ENCODE peak calls at places on chromosomes 6 and 20, in eight cellular contexts. One of them, this sample, is unnamed.

GRCh38 chr6:15362274-15363160 is 116.6 kb downstream of the JARID2 start:
- DNase-seq in stomach: no peak
- DNase-seq in spleen: no peak
- DNase-seq in HCT116: no peak
- DNase-seq in GM12878: no peak
- DNase-seq in K562: no peak
- DNase-seq in endothelial cell of umbilical vein: no peak
- DNase-seq in transverse colon: no peak
- DNase-seq in this sample: no peak

GRCh38 chr6:40276176-40276575 is 311.0 kb downstream of the LRFN2 start:
- DNase-seq in stomach: peak
- DNase-seq in spleen: no peak
- DNase-seq in HCT116: no peak
- DNase-seq in GM12878: no peak
- DNase-seq in K562: no peak
- DNase-seq in endothelial cell of umbilical vein: no peak
- DNase-seq in transverse colon: no peak
- DNase-seq in this sample: no peak

GRCh38 chr6:157808405-157808950 is 14.6 kb upstream of the SNX9 start:
- DNase-seq in stomach: no peak
- DNase-seq in spleen: no peak
- DNase-seq in HCT116: no peak
- DNase-seq in GM12878: no peak
- DNase-seq in K562: no peak
- DNase-seq in endothelial cell of umbilical vein: no peak
- DNase-seq in transverse colon: no peak
- DNase-seq in this sample: no peak

GRCh38 chr6:104010897-104011296 is 848.8 kb downstream of the HACE1 start:
- DNase-seq in stomach: no peak
- DNase-seq in spleen: no peak
- DNase-seq in HCT116: no peak
- DNase-seq in GM12878: no peak
- DNase-seq in K562: no peak
- DNase-seq in endothelial cell of umbilical vein: no peak
- DNase-seq in transverse colon: no peak
- DNase-seq in this sample: no peak

GRCh38 chr20:51953731-51954340 is 151.5 kb upstream of the SALL4 start:
- DNase-seq in stomach: no peak
- DNase-seq in spleen: no peak
- DNase-seq in HCT116: no peak
- DNase-seq in GM12878: no peak
- DNase-seq in K562: no peak
- DNase-seq in endothelial cell of umbilical vein: no peak
- DNase-seq in transverse colon: no peak
- DNase-seq in this sample: no peak

GRCh38 chr6:79468116-79468515 is 69.1 kb downstream of the LCA5 start:
- DNase-seq in stomach: no peak
- DNase-seq in spleen: no peak
- DNase-seq in HCT116: no peak
- DNase-seq in GM12878: no peak
- DNase-seq in K562: no peak
- DNase-seq in endothelial cell of umbilical vein: no peak
- DNase-seq in transverse colon: no peak
- DNase-seq in this sample: no peak

GRCh38 chr6:2931055-2931454 is 27.9 kb upstream of the SERPINB9 start:
- DNase-seq in stomach: peak
- DNase-seq in spleen: no peak
- DNase-seq in HCT116: no peak
- DNase-seq in GM12878: no peak
- DNase-seq in K562: no peak
- DNase-seq in endothelial cell of umbilical vein: no peak
- DNase-seq in transverse colon: no peak
- DNase-seq in this sample: no peak

GRCh38 chr6:27873101-27874030 is 38.8 kb downstream of the OR2B2 start:
- DNase-seq in stomach: peak
- DNase-seq in spleen: peak
- DNase-seq in HCT116: no peak
- DNase-seq in GM12878: peak
- DNase-seq in K562: no peak
- DNase-seq in endothelial cell of umbilical vein: peak
- DNase-seq in transverse colon: peak
- DNase-seq in this sample: peak

GRCh38 chr20:63652192-63652980 is 838 bp downstream of the STMN3 start:
- DNase-seq in stomach: no peak
- DNase-seq in spleen: peak
- DNase-seq in HCT116: no peak
- DNase-seq in GM12878: no peak
- DNase-seq in K562: peak
- DNase-seq in endothelial cell of umbilical vein: no peak
- DNase-seq in transverse colon: no peak
- DNase-seq in this sample: no peak

GRCh38 chr6:43921039-43921438 is 151.0 kb downstream of the VEGFA start:
- DNase-seq in stomach: no peak
- DNase-seq in spleen: peak
- DNase-seq in HCT116: no peak
- DNase-seq in GM12878: no peak
- DNase-seq in K562: no peak
- DNase-seq in endothelial cell of umbilical vein: no peak
- DNase-seq in transverse colon: no peak
- DNase-seq in this sample: no peak

GRCh38 chr6:37493047-37493995 is 6.4 kb downstream of the CCDC167 start:
- DNase-seq in stomach: peak
- DNase-seq in spleen: no peak
- DNase-seq in HCT116: no peak
- DNase-seq in GM12878: no peak
- DNase-seq in K562: no peak
- DNase-seq in endothelial cell of umbilical vein: no peak
- DNase-seq in transverse colon: no peak
- DNase-seq in this sample: no peak

GRCh38 chr6:30818426-30818841 is 65.9 kb upstream of the DDR1 start:
- DNase-seq in stomach: no peak
- DNase-seq in spleen: no peak
- DNase-seq in HCT116: no peak
- DNase-seq in GM12878: no peak
- DNase-seq in K562: peak
- DNase-seq in endothelial cell of umbilical vein: peak
- DNase-seq in transverse colon: no peak
- DNase-seq in this sample: no peak

GRCh38 chr6:71408966-71409723 is 120.5 kb downstream of the OGFRL1 start:
- DNase-seq in stomach: no peak
- DNase-seq in spleen: no peak
- DNase-seq in HCT116: no peak
- DNase-seq in GM12878: no peak
- DNase-seq in K562: no peak
- DNase-seq in endothelial cell of umbilical vein: no peak
- DNase-seq in transverse colon: no peak
- DNase-seq in this sample: no peak

GRCh38 chr6:131159578-131159977 is 24.3 kb downstream of the AKAP7 start:
- DNase-seq in stomach: no peak
- DNase-seq in spleen: no peak
- DNase-seq in HCT116: no peak
- DNase-seq in GM12878: no peak
- DNase-seq in K562: no peak
- DNase-seq in endothelial cell of umbilical vein: no peak
- DNase-seq in transverse colon: no peak
- DNase-seq in this sample: no peak

GRCh38 chr6:5030596-5031136 is 26.8 kb upstream of the RPP40 start:
- DNase-seq in stomach: peak
- DNase-seq in spleen: peak
- DNase-seq in HCT116: peak
- DNase-seq in GM12878: peak
- DNase-seq in K562: peak
- DNase-seq in endothelial cell of umbilical vein: peak
- DNase-seq in transverse colon: peak
- DNase-seq in this sample: peak
- TF ChIP-seq POLR2AphosphoS5 in stomach: peak
- TF ChIP-seq POLR2AphosphoS5 in spleen: no peak
- TF ChIP-seq POLR2AphosphoS5 in HCT116: peak
- TF ChIP-seq POLR2AphosphoS5 in GM12878: no peak
- TF ChIP-seq POLR2AphosphoS5 in K562: no peak
- TF ChIP-seq POLR2AphosphoS5 in endothelial cell of umbilical vein: no peak
- TF ChIP-seq POLR2AphosphoS5 in transverse colon: no peak
- TF ChIP-seq POLR2AphosphoS5 in this sample: no peak

DNA sequence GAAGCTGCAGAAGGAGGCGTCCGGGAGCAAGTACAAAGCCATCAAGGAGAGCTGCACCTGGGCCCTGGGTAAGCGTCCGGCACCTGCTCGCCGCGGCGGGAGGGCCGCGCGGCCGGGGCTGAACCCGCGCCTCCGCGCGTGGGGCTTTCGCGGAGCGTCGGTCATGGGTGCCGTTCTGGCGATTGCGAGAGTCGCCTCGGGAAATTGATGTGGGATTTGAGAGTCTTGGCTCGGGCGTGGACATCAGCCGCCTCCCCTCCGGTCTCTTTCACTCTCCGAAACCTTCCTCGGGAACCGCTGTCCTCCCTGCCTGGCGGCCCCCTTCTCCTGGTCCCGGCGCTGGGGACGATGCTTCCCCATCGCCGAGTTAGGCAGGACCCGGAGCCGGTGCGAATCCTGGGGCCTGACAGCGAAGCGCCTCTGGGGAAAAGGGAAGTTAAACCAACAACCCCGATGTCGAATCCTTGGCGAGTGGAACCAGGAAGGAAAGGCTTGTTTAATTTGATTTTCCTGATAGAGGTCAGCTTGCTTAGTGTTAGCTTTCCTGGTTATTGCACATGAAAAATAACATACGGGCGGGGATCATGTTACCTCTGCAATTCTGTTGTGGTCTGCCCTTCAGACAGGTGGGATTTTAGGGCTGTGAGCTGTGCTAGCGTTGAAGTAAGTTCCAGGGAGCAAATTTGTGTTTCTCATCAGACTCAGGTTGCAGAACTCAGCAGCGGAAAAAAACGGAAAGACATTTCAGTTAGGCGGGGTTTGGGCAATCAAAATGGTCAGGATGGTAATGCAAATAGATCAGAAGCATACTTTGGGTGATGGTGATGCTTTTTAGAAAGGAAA is 586 bp downstream of the ARFGEF3 start:
- DNase-seq in stomach: peak
- DNase-seq in spleen: peak
- DNase-seq in HCT116: no peak
- DNase-seq in GM12878: no peak
- DNase-seq in K562: no peak
- DNase-seq in endothelial cell of umbilical vein: peak
- DNase-seq in transverse colon: peak
- DNase-seq in this sample: no peak
- H3K27ac ChIP-seq in stomach: peak
- H3K27ac ChIP-seq in spleen: peak
- H3K27ac ChIP-seq in HCT116: no peak
- H3K27ac ChIP-seq in GM12878: no peak
- H3K27ac ChIP-seq in K562: no peak
- H3K27ac ChIP-seq in endothelial cell of umbilical vein: peak
- H3K27ac ChIP-seq in transverse colon: peak
- H3K27ac ChIP-seq in this sample: peak

GRCh38 chr20:37283530-37284195 is 5.8 kb upstream of the MANBAL start:
- DNase-seq in stomach: no peak
- DNase-seq in spleen: no peak
- DNase-seq in HCT116: no peak
- DNase-seq in GM12878: no peak
- DNase-seq in K562: no peak
- DNase-seq in endothelial cell of umbilical vein: no peak
- DNase-seq in transverse colon: no peak
- DNase-seq in this sample: no peak

GRCh38 chr20:37279820-37280219 is 9.6 kb upstream of the MANBAL start:
- DNase-seq in stomach: no peak
- DNase-seq in spleen: no peak
- DNase-seq in HCT116: no peak
- DNase-seq in GM12878: no peak
- DNase-seq in K562: no peak
- DNase-seq in endothelial cell of umbilical vein: no peak
- DNase-seq in transverse colon: no peak
- DNase-seq in this sample: no peak

GRCh38 chr20:37284691-37285124 is 4.7 kb upstream of the MANBAL start:
- DNase-seq in stomach: no peak
- DNase-seq in spleen: no peak
- DNase-seq in HCT116: no peak
- DNase-seq in GM12878: no peak
- DNase-seq in K562: no peak
- DNase-seq in endothelial cell of umbilical vein: no peak
- DNase-seq in transverse colon: no peak
- DNase-seq in this sample: no peak

GRCh38 chr20:37285664-37286374 is 3.6 kb upstream of the MANBAL start:
- DNase-seq in stomach: no peak
- DNase-seq in spleen: no peak
- DNase-seq in HCT116: no peak
- DNase-seq in GM12878: no peak
- DNase-seq in K562: no peak
- DNase-seq in endothelial cell of umbilical vein: no peak
- DNase-seq in transverse colon: no peak
- DNase-seq in this sample: no peak

DNA sequence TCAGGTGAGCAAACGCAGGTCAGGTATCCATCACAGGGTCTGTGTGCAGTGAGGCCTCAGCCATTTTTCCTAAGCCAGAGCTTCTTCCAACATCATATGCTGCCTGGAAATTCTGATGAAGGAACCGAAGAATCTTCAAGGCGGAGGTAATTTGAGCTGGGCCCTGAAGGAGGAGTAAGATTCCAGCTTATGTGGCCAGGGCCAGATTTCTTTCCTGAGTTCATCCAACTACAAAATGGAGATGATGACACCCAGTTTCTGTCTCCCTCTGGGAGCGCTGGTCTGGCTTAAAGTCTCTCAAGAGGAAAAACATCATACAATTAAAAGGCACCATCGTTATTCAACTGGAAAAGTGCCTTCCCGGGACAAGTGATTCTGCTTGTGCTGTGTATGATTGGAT is 6.9 kb upstream of the MANBAL start:
- DNase-seq in stomach: no peak
- DNase-seq in spleen: no peak
- DNase-seq in HCT116: no peak
- DNase-seq in GM12878: no peak
- DNase-seq in K562: peak
- DNase-seq in endothelial cell of umbilical vein: no peak
- DNase-seq in transverse colon: peak
- DNase-seq in this sample: no peak
- TF ChIP-seq POLR2AphosphoS5 in stomach: no peak
- TF ChIP-seq POLR2AphosphoS5 in spleen: no peak
- TF ChIP-seq POLR2AphosphoS5 in HCT116: no peak
- TF ChIP-seq POLR2AphosphoS5 in GM12878: no peak
- TF ChIP-seq POLR2AphosphoS5 in K562: no peak
- TF ChIP-seq POLR2AphosphoS5 in endothelial cell of umbilical vein: no peak
- TF ChIP-seq POLR2AphosphoS5 in transverse colon: no peak
- TF ChIP-seq POLR2AphosphoS5 in this sample: no peak

DNA sequence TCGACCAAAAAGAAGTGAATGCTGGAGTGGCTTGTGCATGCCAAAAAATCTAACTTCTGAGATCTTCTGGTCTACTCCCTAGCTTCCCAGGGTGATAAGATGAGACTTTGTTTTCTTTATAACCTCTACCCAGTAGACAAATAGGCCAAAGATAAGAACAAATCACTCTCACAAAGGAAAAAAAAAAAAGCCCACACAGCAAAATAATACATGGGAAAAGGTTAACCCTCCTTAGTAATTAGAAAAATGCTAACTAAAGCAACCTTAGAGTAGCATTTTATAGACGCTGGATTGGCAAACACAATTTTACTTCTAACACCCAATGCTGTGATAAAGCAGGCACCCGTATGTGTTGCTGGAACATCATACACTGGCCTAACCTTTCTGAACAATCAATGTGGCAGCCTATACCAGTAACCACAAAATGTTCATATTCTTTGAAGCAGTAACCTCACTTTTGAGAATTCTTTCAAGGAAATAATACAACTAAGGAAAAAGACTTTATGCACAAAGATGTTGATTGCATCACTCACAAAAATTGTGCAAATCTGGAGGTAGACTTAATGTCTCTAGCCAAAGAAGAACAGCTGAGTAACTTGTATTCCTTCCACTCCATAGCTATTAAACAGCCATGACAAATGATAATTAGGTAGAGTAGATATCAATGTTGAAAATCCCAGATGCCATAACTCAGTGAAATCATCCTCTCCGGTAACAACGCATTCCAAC is 116.3 kb upstream of the QKI start:
- DNase-seq in stomach: no peak
- DNase-seq in spleen: no peak
- DNase-seq in HCT116: no peak
- DNase-seq in GM12878: no peak
- DNase-seq in K562: no peak
- DNase-seq in endothelial cell of umbilical vein: no peak
- DNase-seq in transverse colon: no peak
- DNase-seq in this sample: no peak
- H3K27ac ChIP-seq in stomach: no peak
- H3K27ac ChIP-seq in spleen: no peak
- H3K27ac ChIP-seq in HCT116: no peak
- H3K27ac ChIP-seq in GM12878: no peak
- H3K27ac ChIP-seq in K562: no peak
- H3K27ac ChIP-seq in endothelial cell of umbilical vein: no peak
- H3K27ac ChIP-seq in transverse colon: no peak
- H3K27ac ChIP-seq in this sample: no peak